ENCODE peak calls at places on chromosomes 11 and 22, in six cellular contexts. L, C, M, H, I and K are unnamed samples.

GRCh38 chr11:112555491-112556364 is 295.1 kb upstream of the PLET1 start:
- DNase-seq in C (peak), I (peak), M (no peak), H (peak), L (peak), K (no peak)

GRCh38 chr22:24244144-24244787 is 616 bp downstream of the GGT5 start:
- DNase-seq in H (no peak), M (no peak), I (no peak), L (no peak), C (no peak), K (no peak)

GRCh38 chr11:112320668-112321067 is 60.0 kb upstream of the PLET1 start:
- DNase-seq in I (no peak), C (peak), L (no peak), H (no peak), M (no peak), K (peak)

GRCh38 chr11:131533164-131533563 is 162.7 kb downstream of the NTM start:
- DNase-seq in M (no peak), H (no peak), C (no peak), I (no peak), L (no peak), K (no peak)

GRCh38 chr11:104765401-104765800 is 132.9 kb downstream of the CASP12 start:
- DNase-seq in M (no peak), L (no peak), H (no peak), C (no peak), I (no peak), K (no peak)

GRCh38 chr22:23287136-23288095 is 107.1 kb downstream of the BCR start:
- DNase-seq in H (no peak), I (no peak), L (no peak), C (no peak), M (no peak), K (no peak)

GRCh38 chr11:5600374-5600851 is 4.0 kb downstream of the TRIM6 start:
- DNase-seq in M (no peak), L (peak), C (peak), H (no peak), I (peak), K (peak)

GRCh38 chr11:112884012-112884767 is 77.0 kb upstream of the NCAM1 start:
- DNase-seq in C (no peak), L (no peak), H (no peak), I (no peak), M (no peak), K (peak)

GRCh38 chr11:8671242-8671641 is 11.2 kb downstream of the TRIM66 start:
- DNase-seq in C (peak), M (no peak), I (no peak), H (peak), L (no peak), K (peak)

GRCh38 chr11:57214087-57214395 is 23.0 kb downstream of the APLNR start:
- DNase-seq in C (peak), H (no peak), I (no peak), L (no peak), M (no peak), K (no peak)

GRCh38 chr11:60367009-60367408 is 11.3 kb upstream of the MS4A7 start:
- DNase-seq in L (no peak), H (no peak), I (no peak), C (no peak), M (no peak), K (no peak)

GRCh38 chr11:97756571-97757335 is 1264.0 kb upstream of the CNTN5 start:
- DNase-seq in M (no peak), I (no peak), H (no peak), C (no peak), L (no peak), K (no peak)

GRCh38 chr11:128054323-128054910 is 532.9 kb downstream of the ETS1 start:
- DNase-seq in M (no peak), L (peak), I (no peak), C (no peak), H (no peak), K (no peak)

GRCh38 chr11:1415631-1416030 is 25.9 kb downstream of the BRSK2 start:
- DNase-seq in H (no peak), L (no peak), M (no peak), I (no peak), C (no peak), K (no peak)

GRCh38 chr11:123450593-123450992 is 20.5 kb downstream of the GRAMD1B start:
- DNase-seq in C (no peak), L (no peak), I (no peak), H (no peak), M (no peak), K (no peak)

GRCh38 chr11:108466405-108466804 is 924 bp downstream of the C11orf65 start:
- DNase-seq in H (no peak), L (peak), C (no peak), M (no peak), I (no peak), K (no peak)

GRCh38 chr11:47099213-47099917 is 77.3 kb downstream of the ARFGAP2 start:
- DNase-seq in H (no peak), I (no peak), C (no peak), L (no peak), M (no peak), K (no peak)

GRCh38 chr11:57224537-57224936 is 12.5 kb downstream of the APLNR start:
- DNase-seq in M (no peak), H (no peak), L (no peak), C (peak), I (no peak), K (peak)

GRCh38 chr11:46243796-46244109 is 33.7 kb upstream of the CREB3L1 start:
- DNase-seq in L (no peak), M (no peak), C (no peak), I (no peak), H (no peak), K (no peak)

GRCh38 chr11:22976146-22976545 is 115.9 kb upstream of the CCDC179 start:
- DNase-seq in M (no peak), H (no peak), C (no peak), I (no peak), L (peak), K (no peak)

GRCh38 chr22:37776639-37777005 is 31.1 kb upstream of the GCAT start:
- DNase-seq in C (no peak), L (no peak), I (no peak), H (no peak), M (no peak), K (no peak)

GRCh38 chr11:115324569-115325432 is 179.4 kb downstream of the CADM1 start:
- DNase-seq in L (peak), C (peak), H (no peak), I (peak), M (peak), K (peak)

GRCh38 chr11:128522063-128522942 is 65.1 kb downstream of the ETS1 start:
- DNase-seq in I (peak), C (peak), H (peak), L (peak), M (peak), K (peak)

GRCh38 chr11:10307022-10307410 is 2.1 kb downstream of the ADM start:
- DNase-seq in I (no peak), L (no peak), C (no peak), M (no peak), H (no peak), K (no peak)